ENCODE peak calls at places on chromosomes 4 and X, in four cellular contexts. C is IMR-90, J is GM12878, P is K562. M is an unnamed sample.

GRCh38 chr4:172489896-172490295 is 676.7 kb downstream of the GALNTL6 start:
- DNase-seq in C (no peak), P (no peak), J (no peak), M (no peak)

GRCh38 chr4:168631241-168632151 is 134.6 kb downstream of the PALLD start:
- DNase-seq in J (no peak), C (peak; percentile 55), P (no peak), M (peak; percentile 72)

GRCh38 chr4:90238141-90238540 is 110.9 kb downstream of the CCSER1 start:
- DNase-seq in J (no peak), P (no peak), C (no peak), M (no peak)

GRCh38 chr4:7831858-7832257 is 107.8 kb downstream of the AFAP1 start:
- DNase-seq in P (no peak), C (no peak), J (no peak), M (no peak)

GRCh38 chr4:38088321-38088720 is 128.1 kb downstream of the PTTG2 start:
- DNase-seq in C (no peak), P (no peak), J (no peak), M (no peak)

GRCh38 chrX:38375888-38376287 is 23.5 kb downstream of the OTC start:
- DNase-seq in J (no peak), C (no peak), P (no peak), M (peak; percentile 12)

GRCh38 chrX:16868920-16869319 is 1.2 kb downstream of the RBBP7 start:
- DNase-seq in P (no peak), J (no peak), C (no peak), M (peak; percentile 1)

GRCh38 chrX:134948333-134949241 is 42.2 kb upstream of the SMIM10 start:
- DNase-seq in J (no peak), C (peak; percentile 88), P (no peak), M (peak; percentile 48)

GRCh38 chr4:84503495-84504437 is 4.7 kb upstream of the NKX6-1 start:
- DNase-seq in C (peak; percentile 66), P (peak; percentile 52), J (no peak), M (peak; percentile 67)

GRCh38 chr4:38678078-38678477 is 14.1 kb downstream of the KLF3 start:
- DNase-seq in J (no peak), P (no peak), C (peak; percentile 100), M (peak; percentile 46)

GRCh38 chr4:108036252-108036651 is 46.6 kb downstream of the HADH start:
- DNase-seq in C (no peak), P (no peak), J (no peak), M (no peak)

GRCh38 chr4:104129243-104129642 is 365.5 kb downstream of the CXXC4 start:
- DNase-seq in C (no peak), J (no peak), P (no peak), M (no peak)

GRCh38 chrX:25034889-25035288 is 19.1 kb upstream of the ARX start:
- DNase-seq in P (no peak), J (no peak), C (no peak), M (no peak)

GRCh38 chrX:104742345-104742744 is 176.3 kb downstream of the IL1RAPL2 start:
- DNase-seq in P (no peak), C (no peak), J (no peak), M (no peak)

GRCh38 chr4:80732010-80732409 is 298.5 kb upstream of the BMP3 start:
- DNase-seq in C (peak; percentile 42), J (no peak), P (no peak), M (no peak)

GRCh38 chr4:140659935-140660710 is 91.4 kb upstream of the UCP1 start:
- DNase-seq in C (peak; percentile 69), J (no peak), P (no peak), M (no peak)

GRCh38 chrX:18793601-18794089 is 86.2 kb downstream of the PPEF1 start:
- DNase-seq in P (peak; percentile 20), J (no peak), C (no peak), M (peak; percentile 46)

GRCh38 chr4:53706422-53707032 is 115.2 kb upstream of the LNX1 start:
- DNase-seq in J (peak; percentile 45), C (peak; percentile 71), P (peak; percentile 26), M (peak; percentile 36)

GRCh38 chr4:16916719-16917337 is 18.4 kb upstream of the LDB2 start:
- DNase-seq in P (peak; percentile 81), C (no peak), J (peak; percentile 47), M (peak; percentile 74)

GRCh38 chr4:172809319-172809718 is 359.3 kb upstream of the GALNT7 start:
- DNase-seq in C (no peak), J (no peak), P (no peak), M (no peak)

GRCh38 chr4:77451530-77451929 is 154.1 kb upstream of the CXCL13 start:
- DNase-seq in J (no peak), P (no peak), C (no peak), M (no peak)

GRCh38 chrX:154717824-154718223 is 33.1 kb downstream of the GAB3 start:
- DNase-seq in P (peak; percentile 54), C (peak; percentile 59), J (no peak), M (no peak)

GRCh38 chr4:153137677-153138630 is 66.3 kb upstream of the TRIM2 start:
- DNase-seq in J (no peak), C (no peak), P (peak; percentile 49), M (no peak)

GRCh38 chr4:163263601-163264000 is 68.8 kb downstream of the NPY1R start:
- DNase-seq in C (no peak), J (no peak), P (no peak), M (no peak)

GRCh38 chr4:94419956-94420355 is 31.8 kb upstream of the PDLIM5 start:
- DNase-seq in J (no peak), C (peak; percentile 78), P (no peak), M (no peak)

GRCh38 chr4:82776925-82777542 is 21.6 kb downstream of the SCD5 start:
- DNase-seq in P (no peak), C (peak; percentile 89), J (no peak), M (no peak)

GRCh38 chr4:1578301-1578781 is 105.8 kb downstream of the FAM53A start:
- DNase-seq in C (no peak), J (no peak), P (no peak), M (no peak)
- TF ChIP-seq FOS in C (no peak), J (no peak), P (no peak), M (no peak)

GRCh38 chr4:182023469-182023868 is 219.7 kb upstream of the TENM3 start:
- DNase-seq in P (no peak), C (no peak), J (no peak), M (no peak)

GRCh38 chr4:182019148-182019652 is 224.0 kb upstream of the TENM3 start:
- DNase-seq in J (peak; percentile 73), P (no peak), C (no peak), M (no peak)

GRCh38 chr4:182018691-182019090 is 224.5 kb upstream of the TENM3 start:
- DNase-seq in C (no peak), J (no peak), P (no peak), M (no peak)

GRCh38 chr4:182017038-182017437 is 226.2 kb upstream of the TENM3 start:
- DNase-seq in C (no peak), P (no peak), J (no peak), M (no peak)

DNA sequence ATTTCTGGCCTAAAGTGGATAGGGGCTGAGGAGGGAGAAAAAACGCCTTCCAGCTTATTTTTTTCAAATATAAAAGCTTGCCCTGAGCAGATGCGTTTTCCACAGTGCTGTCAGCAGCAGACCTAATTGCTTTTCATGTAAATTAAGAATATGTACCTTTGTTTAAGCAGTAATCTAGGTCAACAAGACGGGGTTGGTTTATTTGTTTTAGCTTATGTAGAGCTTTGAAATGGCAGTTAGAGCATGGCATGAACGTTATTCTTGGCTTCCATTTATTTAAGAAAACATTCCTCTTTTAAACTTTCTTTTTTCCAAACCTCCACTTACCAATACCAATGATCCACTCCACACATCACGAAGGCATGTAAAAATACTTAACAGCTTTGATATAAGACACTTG is 220.3 kb upstream of the TENM3 start:
- DNase-seq in P (no peak), C (peak; percentile 2), J (no peak), M (no peak)
- H3K4me2 ChIP-seq in P (no peak overlapping the region), C (no peak overlapping the region), J (no peak overlapping the region), M (no peak overlapping the region)

DNA sequence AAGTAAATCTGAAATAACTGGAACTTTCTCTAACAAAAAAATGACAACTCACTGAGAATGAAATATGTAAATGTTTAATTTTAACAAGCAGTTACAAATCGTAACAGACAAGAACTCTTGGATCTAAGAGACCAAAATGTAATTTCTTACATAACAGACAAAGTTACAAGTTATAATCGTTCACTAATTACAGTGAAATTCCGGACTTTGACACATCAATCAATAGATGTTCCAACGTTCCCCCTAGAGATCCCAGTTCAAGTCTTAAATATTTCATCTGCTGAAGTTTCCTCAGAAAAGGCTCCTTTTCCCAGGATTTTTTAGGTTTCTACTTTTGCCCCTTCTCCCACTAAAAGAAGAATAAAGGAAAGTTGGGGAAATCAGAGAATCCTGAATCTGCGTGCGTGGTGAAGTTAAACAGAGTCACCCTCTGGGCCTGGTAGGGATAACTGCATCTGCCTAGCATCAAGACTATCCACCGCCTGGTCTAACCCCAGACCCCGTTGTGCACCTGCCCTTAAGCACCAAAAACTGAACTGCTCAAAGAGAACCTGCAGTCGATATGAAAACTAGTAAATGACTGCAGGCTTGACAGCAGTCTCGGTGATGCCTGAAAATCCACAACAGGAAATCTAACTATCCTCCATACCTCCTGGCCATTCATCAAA is 2.3 kb downstream of the IRF2 start:
- DNase-seq in C (peak; percentile 30), P (peak; percentile 18), J (no peak), M (no peak)
- TF ChIP-seq FOS in C (no peak), P (no peak), J (no peak), M (no peak)

DNA sequence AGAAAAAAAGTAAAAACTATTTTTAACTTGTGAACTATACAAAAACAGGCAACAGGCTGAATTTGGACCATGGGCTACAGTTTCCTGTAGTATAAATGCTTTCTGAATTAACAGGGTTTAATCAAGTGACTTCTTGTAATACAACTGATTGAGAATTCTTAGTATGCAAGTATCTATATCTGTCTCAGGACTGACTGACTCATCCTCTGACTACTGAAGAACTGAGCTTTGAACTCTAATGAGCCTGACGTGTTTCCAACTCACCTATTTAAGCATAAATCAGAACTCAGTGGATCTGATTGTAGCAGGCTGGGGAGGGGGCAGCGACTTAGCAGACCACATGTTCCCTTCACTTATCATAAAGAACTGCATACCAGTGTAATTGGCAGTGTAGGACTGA is 7.8 kb downstream of the SPATA4 start:
- DNase-seq in C (peak; percentile 66), J (no peak), P (no peak), M (no peak)
- H3K4me2 ChIP-seq in C (no peak overlapping the region), J (no peak overlapping the region), P (no peak overlapping the region), M (no peak overlapping the region)

M was measured in endothelial cell of umbilical vein.